ENCODE peak calls at places on chromosomes 16 and 17, in four cellular contexts. G is SK-N-SH, C is GM12878, I is HepG2. L is an unnamed sample.

GRCh38 chr17:958712-959451 is 20.7 kb downstream of the NXN start:
- DNase-seq in I (no peak), G (no peak), C (no peak), L (no peak)

GRCh38 chr16:84183911-84184310 is 2.9 kb downstream of the TAF1C start:
- DNase-seq in G (no peak), C (no peak), I (no peak), L (no peak)

GRCh38 chr17:45341389-45342158 is 24.8 kb upstream of the MAP3K14 start:
- DNase-seq in G (peak), I (peak), C (no peak), L (peak)

GRCh38 chr17:17849863-17850373 is 13.1 kb upstream of the SREBF1 start:
- DNase-seq in I (peak), G (peak), C (peak), L (no peak)

GRCh38 chr16:28163699-28164584 is 47.8 kb downstream of the XPO6 start:
- DNase-seq in G (no peak), C (no peak), I (peak), L (no peak)

GRCh38 chr17:75036643-75037268 is 10.0 kb downstream of the ATP5PD start:
- DNase-seq in G (no peak), C (no peak), I (no peak), L (peak)

GRCh38 chr17:50151041-50151936 is 812 bp upstream of the PPP1R9B start:
- DNase-seq in G (peak), C (peak), I (peak), L (peak)

GRCh38 chr17:292016-292415 is 60.6 kb downstream of the RPH3AL start:
- DNase-seq in I (no peak), C (no peak), G (no peak), L (no peak)

GRCh38 chr17:57242148-57242547 is 14.2 kb upstream of the MSI2 start:
- DNase-seq in I (no peak), C (no peak), G (no peak), L (no peak)

GRCh38 chr17:6145946-6146345 is 75.8 kb downstream of the WSCD1 start:
- DNase-seq in G (no peak), I (no peak), C (no peak), L (no peak)

GRCh38 chr16:11546522-11547485 is 39.9 kb downstream of the LITAF start:
- DNase-seq in C (no peak), I (no peak), G (no peak), L (no peak)

GRCh38 chr17:16477255-16477654 is 14.7 kb downstream of the LRRC75A start:
- DNase-seq in I (peak), C (no peak), G (no peak), L (peak)

GRCh38 chr17:7479389-7480192 is at the start of gene ZBTB4:
- DNase-seq in I (peak), G (peak), C (no peak), L (no peak)

GRCh38 chr16:68664297-68664696 is 19.2 kb downstream of the CDH3 start:
- DNase-seq in G (no peak), I (no peak), C (no peak), L (no peak)
- TF ChIP-seq RAD21 in G (no peak), I (no peak), C (no peak), L (no peak)

DNA sequence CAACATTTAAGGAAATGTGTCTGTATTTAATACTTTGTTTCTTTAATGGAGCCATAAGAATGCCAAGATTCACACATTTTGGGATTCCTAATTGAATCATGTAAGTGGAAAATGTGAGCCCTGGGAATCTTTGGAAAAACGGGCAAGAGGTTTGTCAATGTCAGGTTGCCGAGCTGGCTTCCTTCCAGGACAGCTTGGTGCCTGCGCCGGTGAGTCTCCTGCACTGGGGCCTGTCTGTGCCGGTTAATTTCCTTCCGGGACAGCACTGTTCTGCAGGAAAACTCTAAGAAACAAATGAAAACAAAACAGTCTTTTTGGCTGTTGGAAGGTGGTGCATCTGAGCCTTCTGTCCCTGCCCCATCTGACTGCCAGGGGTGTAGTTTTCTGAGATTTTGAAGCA is 210.7 kb downstream of the HAPSTR1 start:
- DNase-seq in G (no peak), I (no peak), C (no peak), L (no peak)
- TF ChIP-seq ZBTB33 in G (no peak), I (no peak), C (no peak), L (no peak)

DNA sequence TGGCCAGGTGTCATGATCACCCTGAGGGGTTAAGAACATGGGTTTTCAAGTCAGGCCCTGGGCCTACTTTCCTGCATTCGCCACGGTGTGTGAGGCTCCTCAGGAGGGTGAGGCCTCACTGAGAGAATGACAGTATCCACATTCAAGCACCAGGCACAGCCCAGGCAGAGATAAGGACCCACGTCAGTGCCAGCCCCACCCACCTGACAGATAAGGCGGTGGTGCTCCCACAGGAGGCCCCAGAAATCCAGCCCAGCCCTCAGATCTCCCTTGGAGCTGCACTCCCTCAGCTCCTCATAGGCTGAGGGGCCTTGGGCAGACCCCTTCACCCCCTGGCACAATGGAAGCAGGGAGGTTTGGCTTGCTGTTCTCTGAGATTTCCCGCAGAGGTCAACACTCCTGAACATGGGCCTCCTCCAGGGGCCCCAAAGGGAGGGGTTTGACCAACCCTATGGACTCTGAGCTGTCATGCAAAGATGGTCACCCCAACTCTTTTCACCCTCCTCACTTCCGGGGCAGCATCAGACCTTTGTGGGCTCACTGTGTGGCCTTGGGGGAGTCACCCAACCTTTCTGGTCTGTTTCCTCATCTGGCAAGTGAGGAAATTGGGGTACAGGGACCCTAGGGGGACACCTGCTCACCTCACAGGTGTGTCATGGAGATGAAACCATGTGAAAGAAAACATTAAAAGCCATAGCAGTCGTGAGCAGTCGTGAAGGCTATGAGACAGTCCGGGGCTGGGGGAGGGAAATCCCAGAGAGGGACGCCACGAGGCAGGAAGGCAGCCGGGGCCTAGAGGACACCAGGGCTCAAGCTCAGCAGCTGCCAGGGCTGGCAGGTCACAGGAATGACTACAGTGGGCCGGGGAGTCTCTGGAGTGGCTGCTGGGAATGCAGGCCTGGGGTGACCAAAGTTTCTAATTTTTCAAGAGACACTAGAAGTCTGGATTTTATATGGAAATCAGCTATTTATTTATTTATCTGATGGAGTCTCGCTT is 15.4 kb downstream of the PLLP start:
- DNase-seq in C (no peak), I (peak), G (peak), L (no peak)
- H2AFZ ChIP-seq in C (no peak), I (no peak), G (no peak), L (no peak)

GRCh38 chr16:74448990-74449389 is 27.7 kb upstream of the CLEC18B start:
- DNase-seq in C (no peak), G (no peak), I (no peak), L (peak)
- TF ChIP-seq RAD21 in C (no peak), G (no peak), I (no peak), L (peak)